ENCODE peak calls at places on chromosomes 6 and 20, in four cellular contexts. O, S, N and U are unnamed samples.

GRCh38 chr6:32182617-32183016 is 1.4 kb downstream of the AGER start:
- DNase-seq in O (no peak), S (no peak), N (no peak), U (no peak)

GRCh38 chr6:52340603-52340880 is 21.4 kb upstream of the PAQR8 start:
- DNase-seq in O (no peak), S (no peak), N (no peak), U (no peak)

GRCh38 chr6:97656236-97656635 is 373.2 kb upstream of the MMS22L start:
- DNase-seq in O (no peak), S (no peak), N (no peak), U (no peak)

GRCh38 chr20:53448875-53449274 is 144.8 kb downstream of the ZNF217 start:
- DNase-seq in O (no peak), S (peak), N (no peak), U (no peak)

GRCh38 chr20:56697476-56697875 is 68.4 kb downstream of the TFAP2C start:
- DNase-seq in O (no peak), S (no peak), N (no peak), U (no peak)

GRCh38 chr6:31952890-31953289 is 5.9 kb downstream of the NELFE start:
- DNase-seq in O (no peak), S (no peak), N (no peak), U (no peak)

GRCh38 chr6:63644668-63645326 is 9.2 kb downstream of the PHF3 start:
- DNase-seq in O (no peak), S (peak), N (no peak), U (no peak)

GRCh38 chr6:170130201-170130621 is 160.7 kb downstream of the DLL1 start:
- DNase-seq in O (peak), S (no peak), N (no peak), U (peak)

GRCh38 chr20:38245753-38246152 is 14.8 kb downstream of the KIAA1755 start:
- DNase-seq in O (peak), S (no peak), N (no peak), U (no peak)

GRCh38 chr6:1592852-1593251 is 16.9 kb upstream of the FOXC1 start:
- DNase-seq in O (peak), S (no peak), N (no peak), U (no peak)

GRCh38 chr6:81767163-81768000 is 14.9 kb upstream of the TENT5A start:
- DNase-seq in O (no peak), S (peak), N (no peak), U (no peak)

GRCh38 chr6:109308018-109308492 is 74.2 kb downstream of the CD164 start:
- DNase-seq in O (no peak), S (peak), N (peak), U (no peak)

GRCh38 chr20:17498641-17499040 is 32.5 kb downstream of the BFSP1 start:
- DNase-seq in O (no peak), S (no peak), N (no peak), U (peak)

GRCh38 chr20:37922016-37922415 is 19.1 kb downstream of the VSTM2L start:
- DNase-seq in O (no peak), S (no peak), N (no peak), U (no peak)

GRCh38 chr20:6646237-6646636 is 121.2 kb upstream of the BMP2 start:
- DNase-seq in O (no peak), S (no peak), N (no peak), U (no peak)

GRCh38 chr6:112007805-112008204 is 46.1 kb upstream of the CCN6 start:
- DNase-seq in O (no peak), S (peak), N (no peak), U (no peak)

GRCh38 chr6:142683688-142684087 is 261.3 kb downstream of the HIVEP2 start:
- DNase-seq in O (no peak), S (no peak), N (no peak), U (no peak)

GRCh38 chr6:85372915-85373270 is 77.0 kb upstream of the NT5E start:
- DNase-seq in O (no peak), S (no peak), N (no peak), U (no peak)

GRCh38 chr20:46174469-46175126 is 56.5 kb downstream of the CD40 start:
- DNase-seq in O (peak), S (peak), N (no peak), U (no peak)

GRCh38 chr6:170023620-170024521 is 267.0 kb downstream of the DLL1 start:
- DNase-seq in O (peak), S (no peak), N (no peak), U (peak)